ENCODE peak calls at places on chromosomes 16 and 17, in four cellular contexts. One of them, this sample, is unnamed.

GRCh38 chr16:5557966-5558365 is 460.4 kb upstream of the EEF2KMT start:
- DNase-seq in A549: no peak
- DNase-seq in K562: no peak
- DNase-seq in HepG2: no peak
- DNase-seq in this sample: no peak

GRCh38 chr17:64178011-64178825 is 48.3 kb upstream of the ERN1 start:
- DNase-seq in A549: no peak
- DNase-seq in K562: no peak
- DNase-seq in HepG2: peak
- DNase-seq in this sample: no peak

GRCh38 chr16:3112058-3112880 is at the start of gene ZNF205:
- DNase-seq in A549: peak
- DNase-seq in K562: peak
- DNase-seq in HepG2: peak
- DNase-seq in this sample: no peak

GRCh38 chr16:26665166-26665939 is 401.4 kb upstream of the C16orf82 start:
- DNase-seq in A549: no peak
- DNase-seq in K562: no peak
- DNase-seq in HepG2: no peak
- DNase-seq in this sample: no peak

GRCh38 chr16:50933257-50933656 is 191.4 kb downstream of the CYLD start:
- DNase-seq in A549: no peak
- DNase-seq in K562: no peak
- DNase-seq in HepG2: no peak
- DNase-seq in this sample: no peak

GRCh38 chr16:27242868-27243590 is 25.5 kb downstream of the NSMCE1 start:
- DNase-seq in A549: peak
- DNase-seq in K562: peak
- DNase-seq in HepG2: peak
- DNase-seq in this sample: no peak

GRCh38 chr17:6696906-6697305 is 16.3 kb downstream of the SLC13A5 start:
- DNase-seq in A549: no peak
- DNase-seq in K562: no peak
- DNase-seq in HepG2: no peak
- DNase-seq in this sample: no peak

GRCh38 chr16:15477802-15478201 is 43.4 kb downstream of the BMERB1 start:
- DNase-seq in A549: no peak
- DNase-seq in K562: no peak
- DNase-seq in HepG2: no peak
- DNase-seq in this sample: no peak

GRCh38 chr17:45090711-45091110 is 29.6 kb downstream of the NMT1 start:
- DNase-seq in A549: peak
- DNase-seq in K562: no peak
- DNase-seq in HepG2: no peak
- DNase-seq in this sample: no peak

GRCh38 chr17:57834146-57834741 is 15.6 kb downstream of the MRPS23 start:
- DNase-seq in A549: no peak
- DNase-seq in K562: no peak
- DNase-seq in HepG2: no peak
- DNase-seq in this sample: no peak
- TF ChIP-seq MYC in A549: no peak
- TF ChIP-seq MYC in K562: no peak
- TF ChIP-seq MYC in HepG2: no peak
- TF ChIP-seq MYC in this sample: no peak

GRCh38 chr16:53952215-53953208 is 248.6 kb downstream of the FTO start:
- DNase-seq in A549: no peak
- DNase-seq in K562: no peak
- DNase-seq in HepG2: no peak
- DNase-seq in this sample: peak
- TF ChIP-seq MAX in A549: no peak
- TF ChIP-seq MAX in K562: no peak
- TF ChIP-seq MAX in HepG2: no peak
- TF ChIP-seq MAX in this sample: no peak

DNA sequence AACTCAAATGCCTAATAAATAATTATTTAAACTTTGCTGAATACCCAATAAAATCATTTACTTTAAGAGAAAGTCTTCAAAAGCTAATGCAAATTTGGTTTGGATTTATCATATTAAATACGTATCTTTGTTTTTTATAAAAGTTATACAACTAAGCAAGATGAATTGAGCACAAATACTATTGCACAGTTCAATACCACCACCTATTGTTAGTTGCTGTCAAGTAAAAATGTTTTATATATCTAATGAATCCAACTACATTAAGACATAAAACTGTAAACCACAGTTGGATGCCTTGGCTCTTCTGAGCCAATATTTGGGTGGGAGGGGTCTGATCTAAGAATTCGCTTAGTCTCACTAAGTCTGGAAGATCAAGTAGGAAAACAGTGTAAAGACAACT is 7.7 kb downstream of the FBXL20 start:
- DNase-seq in A549: no peak
- DNase-seq in K562: no peak
- DNase-seq in HepG2: no peak
- DNase-seq in this sample: peak
- TF ChIP-seq MYC in A549: no peak
- TF ChIP-seq MYC in K562: no peak
- TF ChIP-seq MYC in HepG2: no peak
- TF ChIP-seq MYC in this sample: no peak

GRCh38 chr16:49015189-49015540 is 266.5 kb downstream of the CBLN1 start:
- DNase-seq in A549: no peak
- DNase-seq in K562: no peak
- DNase-seq in HepG2: no peak
- DNase-seq in this sample: no peak
- TF ChIP-seq MAX in A549: no peak
- TF ChIP-seq MAX in K562: no peak
- TF ChIP-seq MAX in HepG2: no peak
- TF ChIP-seq MAX in this sample: no peak

DNA sequence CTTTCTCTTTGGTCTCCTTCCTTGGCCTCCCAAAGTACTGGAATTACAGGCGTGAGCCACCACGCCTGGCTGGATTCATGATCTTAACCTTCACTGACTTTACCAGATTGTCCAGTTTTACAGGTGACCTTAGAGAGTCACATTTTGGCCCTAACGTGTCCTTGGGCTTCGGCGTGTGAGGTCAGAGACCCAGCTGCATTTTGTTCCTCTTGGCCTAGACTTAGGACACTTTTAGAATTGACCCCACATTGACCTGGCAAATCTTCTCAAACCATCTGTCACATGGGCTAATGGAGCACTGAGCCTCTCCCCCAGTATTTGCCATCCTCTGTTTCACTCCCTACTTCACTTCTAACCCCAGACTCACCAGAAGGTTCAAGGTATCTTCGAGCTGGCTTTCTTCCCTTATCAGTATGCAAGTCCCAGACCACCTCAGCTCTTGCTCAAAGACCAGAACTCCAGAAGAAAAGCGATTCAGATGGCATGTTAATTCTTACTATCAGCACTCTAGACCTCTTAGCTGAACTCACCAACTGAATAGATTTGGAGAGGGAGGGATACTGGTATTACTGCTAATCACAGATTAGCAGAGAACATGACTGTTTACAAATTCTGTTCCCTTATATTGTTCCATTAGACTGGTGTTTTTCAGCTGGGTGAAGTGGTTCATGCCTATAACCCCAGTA is 1.8 kb upstream of the CYTH1 start:
- DNase-seq in A549: no peak
- DNase-seq in K562: peak
- DNase-seq in HepG2: no peak
- DNase-seq in this sample: no peak
- TF ChIP-seq MYC in A549: no peak
- TF ChIP-seq MYC in K562: no peak
- TF ChIP-seq MYC in HepG2: no peak
- TF ChIP-seq MYC in this sample: no peak

GRCh38 chr16:10581507-10581906 is 1.1 kb upstream of the EMP2 start:
- DNase-seq in A549: no peak
- DNase-seq in K562: no peak
- DNase-seq in HepG2: no peak
- DNase-seq in this sample: no peak

GRCh38 chr16:10583269-10583668 is 2.9 kb upstream of the EMP2 start:
- DNase-seq in A549: no peak
- DNase-seq in K562: no peak
- DNase-seq in HepG2: no peak
- DNase-seq in this sample: no peak

GRCh38 chr16:10589106-10589505 is 8.7 kb upstream of the EMP2 start:
- DNase-seq in A549: no peak
- DNase-seq in K562: no peak
- DNase-seq in HepG2: no peak
- DNase-seq in this sample: no peak

GRCh38 chr16:10587622-10588021 is 7.2 kb upstream of the EMP2 start:
- DNase-seq in A549: no peak
- DNase-seq in K562: no peak
- DNase-seq in HepG2: no peak
- DNase-seq in this sample: no peak

DNA sequence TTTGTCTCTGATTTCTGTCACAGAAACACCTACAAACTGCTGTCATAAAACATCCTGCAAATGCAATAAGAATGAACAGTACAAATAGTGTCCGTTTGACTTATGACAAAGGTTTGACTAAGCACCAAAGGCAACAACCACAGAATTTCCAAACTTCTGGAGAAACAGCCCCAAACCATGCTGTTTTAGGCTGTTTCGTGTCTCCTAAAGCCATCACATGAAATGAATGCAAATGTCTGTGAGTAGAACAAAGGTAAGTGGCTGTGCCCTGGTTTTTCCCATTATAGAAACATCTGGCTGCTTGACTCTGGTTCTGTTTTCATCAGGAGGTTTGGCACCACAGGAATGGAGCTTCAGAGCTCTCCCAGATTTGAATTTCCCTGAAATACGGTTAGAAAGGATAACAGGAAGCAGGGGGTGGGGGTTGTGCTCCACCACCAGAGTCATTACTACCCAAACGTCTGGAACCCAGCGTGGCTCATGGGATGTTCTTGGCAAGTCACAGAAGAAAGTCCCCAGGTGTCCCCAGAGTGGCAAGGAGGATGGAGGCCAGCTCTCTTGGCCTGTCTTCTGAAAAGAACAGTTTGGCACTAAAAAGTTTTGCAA is 4.7 kb upstream of the EMP2 start:
- DNase-seq in A549: no peak
- DNase-seq in K562: no peak
- DNase-seq in HepG2: no peak
- DNase-seq in this sample: no peak
- TF ChIP-seq MAX in A549: no peak
- TF ChIP-seq MAX in K562: no peak
- TF ChIP-seq MAX in HepG2: no peak
- TF ChIP-seq MAX in this sample: no peak

GRCh38 chr16:30983898-30984610 is 953 bp upstream of the HSD3B7 start:
- DNase-seq in A549: no peak
- DNase-seq in K562: no peak
- DNase-seq in HepG2: no peak
- DNase-seq in this sample: no peak

GRCh38 chr16:30986129-30986991 is 1.4 kb downstream of the HSD3B7 start:
- DNase-seq in A549: no peak
- DNase-seq in K562: no peak
- DNase-seq in HepG2: no peak
- DNase-seq in this sample: no peak

GRCh38 chr16:30987581-30988190 is 2.7 kb downstream of the HSD3B7 start:
- DNase-seq in A549: no peak
- DNase-seq in K562: no peak
- DNase-seq in HepG2: no peak
- DNase-seq in this sample: no peak

GRCh38 chr16:30984669-30985400 is at the start of gene HSD3B7:
- DNase-seq in A549: peak
- DNase-seq in K562: peak
- DNase-seq in HepG2: peak
- DNase-seq in this sample: peak

DNA sequence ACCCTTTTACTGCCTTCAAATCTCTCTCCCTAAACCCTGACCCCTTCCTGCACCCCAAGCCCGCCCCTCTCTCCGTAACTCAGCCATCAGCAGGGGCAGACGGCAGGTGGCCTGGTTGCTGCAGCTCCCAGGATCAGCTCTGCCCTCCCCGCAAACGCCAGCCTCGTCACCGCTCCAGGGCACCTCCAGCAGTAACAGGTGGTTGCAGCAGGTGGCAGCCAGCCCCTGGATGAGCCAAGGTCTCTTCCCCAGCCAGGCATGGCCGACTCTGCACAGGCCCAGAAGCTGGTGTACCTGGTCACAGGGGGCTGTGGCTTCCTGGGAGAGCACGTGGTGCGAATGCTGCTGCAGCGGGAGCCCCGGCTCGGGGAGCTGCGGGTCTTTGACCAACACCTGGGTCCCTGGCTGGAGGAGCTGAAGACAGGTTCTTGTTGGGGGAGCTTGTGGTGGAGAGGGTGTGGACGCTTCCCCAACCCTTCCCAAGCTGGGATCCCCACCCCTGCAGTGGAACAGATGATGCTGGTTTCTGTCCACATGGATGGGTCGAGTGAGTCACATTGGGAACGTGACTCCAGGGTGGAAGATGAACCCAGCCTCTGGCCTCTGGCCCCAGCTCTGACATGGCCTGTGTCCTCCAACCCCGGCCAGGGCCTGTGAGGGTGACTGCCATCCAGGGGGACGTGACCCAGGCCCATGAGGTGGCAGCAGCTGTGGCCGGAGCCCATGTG is 558 bp downstream of the HSD3B7 start:
- DNase-seq in A549: peak
- DNase-seq in K562: peak
- DNase-seq in HepG2: peak
- DNase-seq in this sample: peak
- TF ChIP-seq MYC in A549: no peak
- TF ChIP-seq MYC in K562: peak
- TF ChIP-seq MYC in HepG2: peak
- TF ChIP-seq MYC in this sample: no peak